ENCODE peak calls at places on chromosomes 1 and 21, in six cellular contexts. One of them, this sample, is unnamed.

GRCh38 chr1:116465845-116466685 is 93.0 kb downstream of the ATP1A1 start:
- DNase-seq in upper lobe of left lung: no peak
- DNase-seq in stomach: no peak
- DNase-seq in GM12878: no peak
- DNase-seq in body of pancreas: no peak
- DNase-seq in testis: no peak
- DNase-seq in this sample: no peak

GRCh38 chr21:45336870-45337269 is 49.2 kb upstream of the POFUT2 start:
- DNase-seq in body of pancreas: no peak
- DNase-seq in testis: no peak
- DNase-seq in upper lobe of left lung: no peak
- DNase-seq in GM12878: no peak
- DNase-seq in stomach: no peak
- DNase-seq in this sample: peak; percentile 34

GRCh38 chr1:42302034-42302433 is 33.0 kb downstream of the FOXJ3 start:
- DNase-seq in body of pancreas: no peak
- DNase-seq in stomach: no peak
- DNase-seq in upper lobe of left lung: no peak
- DNase-seq in testis: no peak
- DNase-seq in GM12878: no peak
- DNase-seq in this sample: no peak

GRCh38 chr1:248183996-248184395 is 9.4 kb downstream of the OR2M2 start:
- DNase-seq in stomach: no peak
- DNase-seq in GM12878: no peak
- DNase-seq in body of pancreas: no peak
- DNase-seq in upper lobe of left lung: no peak
- DNase-seq in testis: no peak
- DNase-seq in this sample: no peak

GRCh38 chr1:247517795-247518612 is 18.2 kb downstream of the OR2C3 start:
- DNase-seq in upper lobe of left lung: no peak
- DNase-seq in stomach: no peak
- DNase-seq in testis: peak; percentile 48
- DNase-seq in GM12878: no peak
- DNase-seq in body of pancreas: no peak
- DNase-seq in this sample: no peak

GRCh38 chr1:21857840-21858670 is 46.0 kb downstream of the LDLRAD2 start:
- DNase-seq in upper lobe of left lung: no peak
- DNase-seq in GM12878: no peak
- DNase-seq in testis: no peak
- DNase-seq in body of pancreas: no peak
- DNase-seq in stomach: no peak
- DNase-seq in this sample: no peak

GRCh38 chr1:31769720-31770390 is 5.7 kb upstream of the ADGRB2 start:
- DNase-seq in stomach: peak; percentile 74
- DNase-seq in testis: no peak
- DNase-seq in body of pancreas: no peak
- DNase-seq in upper lobe of left lung: no peak
- DNase-seq in GM12878: no peak
- DNase-seq in this sample: no peak

GRCh38 chr1:40708750-40709099 is 17.2 kb downstream of the NFYC start:
- DNase-seq in testis: no peak
- DNase-seq in stomach: no peak
- DNase-seq in upper lobe of left lung: no peak
- DNase-seq in body of pancreas: no peak
- DNase-seq in GM12878: no peak
- DNase-seq in this sample: no peak

GRCh38 chr1:22829001-22829989 is 118.7 kb downstream of the EPHB2 start:
- DNase-seq in body of pancreas: no peak
- DNase-seq in testis: peak; percentile 71
- DNase-seq in GM12878: no peak
- DNase-seq in upper lobe of left lung: no peak
- DNase-seq in stomach: no peak
- DNase-seq in this sample: no peak

GRCh38 chr1:155309423-155310021 is 856 bp downstream of the FDPS start:
- DNase-seq in stomach: peak; percentile 65
- DNase-seq in body of pancreas: peak; percentile 54
- DNase-seq in testis: no peak
- DNase-seq in upper lobe of left lung: peak; percentile 75
- DNase-seq in GM12878: no peak
- DNase-seq in this sample: peak; percentile 67

GRCh38 chr1:34770891-34771508 is 10.0 kb upstream of the GJB3 start:
- DNase-seq in body of pancreas: no peak
- DNase-seq in testis: no peak
- DNase-seq in stomach: no peak
- DNase-seq in upper lobe of left lung: no peak
- DNase-seq in GM12878: no peak
- DNase-seq in this sample: no peak

GRCh38 chr1:3899776-3900149 is 309 bp downstream of the C1orf174 start:
- DNase-seq in testis: no peak
- DNase-seq in stomach: no peak
- DNase-seq in GM12878: no peak
- DNase-seq in body of pancreas: no peak
- DNase-seq in upper lobe of left lung: peak; percentile 31
- DNase-seq in this sample: no peak

GRCh38 chr1:40845895-40846294 is 16.3 kb downstream of the CITED4 start:
- DNase-seq in testis: no peak
- DNase-seq in stomach: no peak
- DNase-seq in body of pancreas: no peak
- DNase-seq in GM12878: no peak
- DNase-seq in upper lobe of left lung: no peak
- DNase-seq in this sample: no peak

GRCh38 chr1:156281281-156282142 is 1.1 kb downstream of the SMG5 start:
- DNase-seq in upper lobe of left lung: peak; percentile 33
- DNase-seq in stomach: no peak
- DNase-seq in GM12878: no peak
- DNase-seq in testis: peak; percentile 73
- DNase-seq in body of pancreas: no peak
- DNase-seq in this sample: no peak

GRCh38 chr1:240501115-240501514 is 110.8 kb downstream of the GREM2 start:
- DNase-seq in upper lobe of left lung: no peak
- DNase-seq in testis: no peak
- DNase-seq in GM12878: no peak
- DNase-seq in body of pancreas: no peak
- DNase-seq in stomach: no peak
- DNase-seq in this sample: no peak

GRCh38 chr1:98044071-98044697 is 123.3 kb upstream of the DPYD start:
- DNase-seq in body of pancreas: no peak
- DNase-seq in stomach: no peak
- DNase-seq in upper lobe of left lung: no peak
- DNase-seq in testis: no peak
- DNase-seq in GM12878: no peak
- DNase-seq in this sample: no peak

GRCh38 chr1:117633936-117634335 is 28.1 kb downstream of the TENT5C start:
- DNase-seq in upper lobe of left lung: no peak
- DNase-seq in testis: no peak
- DNase-seq in stomach: no peak
- DNase-seq in GM12878: no peak
- DNase-seq in body of pancreas: no peak
- DNase-seq in this sample: no peak

GRCh38 chr1:10495475-10495817 is 20.7 kb downstream of the PEX14 start:
- DNase-seq in body of pancreas: no peak
- DNase-seq in upper lobe of left lung: no peak
- DNase-seq in testis: no peak
- DNase-seq in stomach: no peak
- DNase-seq in GM12878: no peak
- DNase-seq in this sample: no peak

GRCh38 chr1:81880781-81881180 is 80.0 kb downstream of the ADGRL2 start:
- DNase-seq in upper lobe of left lung: no peak
- DNase-seq in testis: no peak
- DNase-seq in body of pancreas: no peak
- DNase-seq in stomach: no peak
- DNase-seq in GM12878: no peak
- DNase-seq in this sample: no peak

GRCh38 chr1:54549181-54549924 is 1.3 kb downstream of the ACOT11 start:
- DNase-seq in body of pancreas: no peak
- DNase-seq in GM12878: no peak
- DNase-seq in stomach: no peak
- DNase-seq in testis: peak; percentile 66
- DNase-seq in upper lobe of left lung: no peak
- DNase-seq in this sample: no peak

GRCh38 chr1:178725603-178726517 is 816 bp downstream of the RALGPS2 start:
- DNase-seq in upper lobe of left lung: peak; percentile 90
- DNase-seq in GM12878: peak; percentile 32
- DNase-seq in testis: peak; percentile 81
- DNase-seq in body of pancreas: peak; percentile 84
- DNase-seq in stomach: peak; percentile 69
- DNase-seq in this sample: peak; percentile 79
- TF ChIP-seq POLR2A in upper lobe of left lung: no peak
- TF ChIP-seq POLR2A in GM12878: no peak
- TF ChIP-seq POLR2A in testis: no peak
- TF ChIP-seq POLR2A in body of pancreas: no peak
- TF ChIP-seq POLR2A in stomach: no peak
- TF ChIP-seq POLR2A in this sample: peak; percentile 45

GRCh38 chr1:39358491-39358890 is 132.9 kb upstream of the BMP8A start:
- DNase-seq in testis: no peak
- DNase-seq in GM12878: no peak
- DNase-seq in upper lobe of left lung: no peak
- DNase-seq in body of pancreas: no peak
- DNase-seq in stomach: no peak
- DNase-seq in this sample: no peak

GRCh38 chr1:39352881-39353280 is 138.6 kb upstream of the BMP8A start:
- DNase-seq in upper lobe of left lung: no peak
- DNase-seq in GM12878: no peak
- DNase-seq in body of pancreas: no peak
- DNase-seq in testis: no peak
- DNase-seq in stomach: no peak
- DNase-seq in this sample: no peak

GRCh38 chr1:39359028-39359570 is 132.3 kb upstream of the BMP8A start:
- DNase-seq in stomach: peak; percentile 28
- DNase-seq in upper lobe of left lung: no peak
- DNase-seq in GM12878: no peak
- DNase-seq in testis: no peak
- DNase-seq in body of pancreas: peak; percentile 16
- DNase-seq in this sample: no peak

GRCh38 chr1:39354572-39354971 is 136.9 kb upstream of the BMP8A start:
- DNase-seq in GM12878: no peak
- DNase-seq in body of pancreas: no peak
- DNase-seq in upper lobe of left lung: no peak
- DNase-seq in stomach: no peak
- DNase-seq in testis: no peak
- DNase-seq in this sample: no peak
- TF ChIP-seq CTCF in GM12878: peak; percentile 20
- TF ChIP-seq CTCF in body of pancreas: no peak
- TF ChIP-seq CTCF in upper lobe of left lung: no peak
- TF ChIP-seq CTCF in stomach: no peak
- TF ChIP-seq CTCF in testis: no peak
- TF ChIP-seq CTCF in this sample: no peak

GRCh38 chr1:87939486-87939885 is 610.8 kb downstream of the LMO4 start:
- DNase-seq in stomach: no peak
- DNase-seq in upper lobe of left lung: no peak
- DNase-seq in body of pancreas: no peak
- DNase-seq in GM12878: no peak
- DNase-seq in testis: no peak
- DNase-seq in this sample: no peak
- H3K4me3 ChIP-seq in stomach: no peak overlapping the region
- H3K4me3 ChIP-seq in upper lobe of left lung: no peak overlapping the region
- H3K4me3 ChIP-seq in body of pancreas: no peak overlapping the region
- H3K4me3 ChIP-seq in GM12878: no peak overlapping the region
- H3K4me3 ChIP-seq in testis: no peak overlapping the region
- H3K4me3 ChIP-seq in this sample: no peak overlapping the region

GRCh38 chr1:228889289-228889688 is 154.0 kb downstream of the RHOU start:
- DNase-seq in testis: no peak
- DNase-seq in GM12878: no peak
- DNase-seq in upper lobe of left lung: no peak
- DNase-seq in stomach: no peak
- DNase-seq in body of pancreas: no peak
- DNase-seq in this sample: no peak

GRCh38 chr1:228887101-228887500 is 151.8 kb downstream of the RHOU start:
- DNase-seq in testis: no peak
- DNase-seq in stomach: no peak
- DNase-seq in GM12878: no peak
- DNase-seq in upper lobe of left lung: no peak
- DNase-seq in body of pancreas: no peak
- DNase-seq in this sample: no peak

GRCh38 chr1:228887956-228888355 is 152.7 kb downstream of the RHOU start:
- DNase-seq in testis: no peak
- DNase-seq in stomach: no peak
- DNase-seq in body of pancreas: no peak
- DNase-seq in upper lobe of left lung: no peak
- DNase-seq in GM12878: no peak
- DNase-seq in this sample: no peak

GRCh38 chr1:228894442-228894989 is 159.2 kb downstream of the RHOU start:
- DNase-seq in upper lobe of left lung: no peak
- DNase-seq in testis: no peak
- DNase-seq in GM12878: no peak
- DNase-seq in body of pancreas: no peak
- DNase-seq in stomach: no peak
- DNase-seq in this sample: no peak

DNA sequence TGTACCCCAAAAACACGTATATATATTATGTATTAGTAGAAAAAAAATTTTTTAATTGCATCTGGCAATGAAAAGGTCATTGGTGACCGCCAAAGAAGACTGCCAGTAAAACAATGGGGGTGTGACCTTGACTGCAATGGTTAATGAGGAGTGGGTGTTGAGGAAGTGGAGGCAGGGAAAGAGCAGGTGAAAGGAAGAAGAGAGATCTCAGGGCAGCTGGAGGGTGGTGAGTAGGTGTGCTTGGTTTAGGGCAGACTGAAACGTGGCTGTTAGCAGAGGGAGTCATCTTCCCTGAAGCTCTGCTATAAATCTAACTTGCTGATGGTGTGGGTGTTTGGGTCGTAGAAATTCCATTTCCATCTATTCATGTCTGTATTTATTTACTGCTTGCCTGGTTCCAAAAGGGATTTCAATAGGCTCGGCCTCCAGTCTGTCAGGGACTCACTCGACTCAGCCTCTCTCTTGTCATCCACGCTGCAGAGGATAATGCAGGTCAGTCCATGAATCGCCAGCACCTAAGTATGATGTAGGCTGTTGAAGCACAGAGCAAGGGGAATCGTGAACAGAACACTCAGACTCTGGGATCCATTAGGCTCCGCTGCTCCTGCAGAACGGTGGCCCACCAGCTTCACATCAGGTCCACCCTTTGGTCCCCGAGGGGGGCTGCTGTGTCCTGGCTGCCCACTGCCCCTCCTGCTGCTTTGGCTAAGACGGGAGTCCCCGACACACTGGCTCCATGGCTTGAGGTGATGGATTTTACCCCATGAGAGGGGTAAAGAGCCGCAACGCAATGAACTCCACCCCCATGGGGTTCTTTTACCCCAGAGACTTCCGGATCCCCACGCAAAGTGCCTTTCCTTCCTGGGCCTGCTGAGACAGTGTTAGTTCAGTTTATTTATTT is 156.1 kb downstream of the RHOU start:
- DNase-seq in upper lobe of left lung: no peak
- DNase-seq in body of pancreas: no peak
- DNase-seq in stomach: no peak
- DNase-seq in GM12878: no peak
- DNase-seq in testis: no peak
- DNase-seq in this sample: no peak
- TF ChIP-seq POLR2A in upper lobe of left lung: no peak
- TF ChIP-seq POLR2A in body of pancreas: no peak
- TF ChIP-seq POLR2A in stomach: no peak
- TF ChIP-seq POLR2A in GM12878: no peak
- TF ChIP-seq POLR2A in testis: no peak
- TF ChIP-seq POLR2A in this sample: no peak

GRCh38 chr1:235486321-235486720 is 17.9 kb downstream of the B3GALNT2 start:
- DNase-seq in stomach: no peak
- DNase-seq in GM12878: no peak
- DNase-seq in testis: no peak
- DNase-seq in body of pancreas: no peak
- DNase-seq in upper lobe of left lung: no peak
- DNase-seq in this sample: no peak
- TF ChIP-seq CTCF in stomach: no peak
- TF ChIP-seq CTCF in GM12878: no peak
- TF ChIP-seq CTCF in testis: no peak
- TF ChIP-seq CTCF in body of pancreas: no peak
- TF ChIP-seq CTCF in upper lobe of left lung: no peak
- TF ChIP-seq CTCF in this sample: no peak

GRCh38 chr1:193060938-193061337 is 1.5 kb downstream of the RO60 start:
- DNase-seq in upper lobe of left lung: no peak
- DNase-seq in GM12878: no peak
- DNase-seq in body of pancreas: no peak
- DNase-seq in stomach: no peak
- DNase-seq in testis: peak; percentile 22
- DNase-seq in this sample: no peak
- H3K4me3 ChIP-seq in upper lobe of left lung: no peak overlapping the region
- H3K4me3 ChIP-seq in GM12878: peak overlapping the region; percentile 80
- H3K4me3 ChIP-seq in body of pancreas: no peak overlapping the region
- H3K4me3 ChIP-seq in stomach: peak overlapping the region; percentile 77
- H3K4me3 ChIP-seq in testis: no peak overlapping the region
- H3K4me3 ChIP-seq in this sample: peak overlapping the region; percentile 87

This sample was measured in Peyer's patch.